ENCODE peak calls at places on chromosomes 3 and 15, in six cellular contexts. U is neuronal stem cell, O is transverse colon, F is Caco-2, A is endodermal cell, D is epithelial cell of esophagus. V is an unnamed sample.
A peak's percentile ranks its signal among the peaks of the same experiment; 100 is the strongest.

GRCh38 chr15:33395376-33395775 is 84.6 kb downstream of the RYR3 start:
- DNase-seq in U (no peak), O (no peak), F (no peak), A (no peak), D (no peak), V (no peak)

GRCh38 chr15:62896969-62897486 is 145.5 kb upstream of the TPM1 start:
- DNase-seq in U (peak; percentile 36), O (peak; percentile 83), F (peak; percentile 81), A (no peak), D (peak; percentile 98), V (peak; percentile 78)

GRCh38 chr3:37887062-37887461 is 25.4 kb downstream of the CTDSPL start:
- DNase-seq in U (no peak), O (no peak), F (no peak), A (no peak), D (no peak), V (peak; percentile 57)

GRCh38 chr15:95281470-95281869 is 1049.0 kb upstream of the NR2F2 start:
- DNase-seq in U (no peak), O (no peak), F (no peak), A (no peak), D (no peak), V (no peak)

GRCh38 chr3:140610544-140610943 is 67.3 kb upstream of the TRIM42 start:
- DNase-seq in U (no peak), O (no peak), F (no peak), A (no peak), D (peak; percentile 8), V (no peak)

GRCh38 chr3:4782095-4782494 is 197.1 kb upstream of the BHLHE40 start:
- DNase-seq in U (no peak), O (no peak), F (no peak), A (no peak), D (no peak), V (no peak)

GRCh38 chr3:10224794-10225660 is 23.2 kb upstream of the TATDN2 start:
- DNase-seq in U (peak; percentile 35), O (peak; percentile 85), F (peak; percentile 63), A (peak; percentile 90), D (peak; percentile 70), V (peak; percentile 62)

GRCh38 chr15:76994001-76994400 is 925 bp upstream of the PSTPIP1 start:
- DNase-seq in U (no peak), O (peak; percentile 30), F (no peak), A (peak; percentile 32), D (peak; percentile 80), V (peak; percentile 78)

GRCh38 chr3:148971819-148972218 is 19.5 kb upstream of the GYG1 start:
- DNase-seq in U (no peak), O (no peak), F (no peak), A (no peak), D (no peak), V (no peak)

GRCh38 chr3:23248594-23249131 is 45.5 kb downstream of the UBE2E2 start:
- DNase-seq in U (no peak), O (no peak), F (no peak), A (no peak), D (no peak), V (no peak)

GRCh38 chr15:63601026-63601726 is 4.0 kb downstream of the FBXL22 start:
- DNase-seq in U (peak; percentile 27), O (peak; percentile 55), F (peak; percentile 54), A (peak; percentile 70), D (peak; percentile 27), V (peak; percentile 65)

GRCh38 chr3:52816654-52817053 is 13.8 kb downstream of the ITIH4 start:
- DNase-seq in U (no peak), O (no peak), F (no peak), A (no peak), D (no peak), V (no peak)

GRCh38 chr3:123765475-123766166 is 118.5 kb downstream of the MYLK start:
- DNase-seq in U (no peak), O (no peak), F (no peak), A (no peak), D (no peak), V (no peak)

GRCh38 chr15:89880727-89881126 is 13.1 kb downstream of the AP3S2 start:
- DNase-seq in U (no peak), O (no peak), F (no peak), A (no peak), D (peak; percentile 27), V (no peak)

GRCh38 chr15:63402498-63403253 is 21.0 kb upstream of the CA12 start:
- DNase-seq in U (peak; percentile 26), O (no peak), F (peak; percentile 32), A (no peak), D (peak; percentile 46), V (no peak)

GRCh38 chr3:17639765-17640164 is 102.7 kb downstream of the TBC1D5 start:
- DNase-seq in U (no peak), O (no peak), F (peak; percentile 47), A (no peak), D (peak; percentile 92), V (no peak)

GRCh38 chr15:90762109-90762508 is 45.0 kb downstream of the BLM start:
- DNase-seq in U (no peak), O (peak; percentile 35), F (no peak), A (peak; percentile 49), D (peak; percentile 51), V (peak; percentile 87)

GRCh38 chr15:78315686-78316085 is 16.3 kb upstream of the SKIC8 start:
- DNase-seq in U (no peak), O (peak; percentile 54), F (peak; percentile 51), A (peak; percentile 91), D (peak; percentile 42), V (peak; percentile 21)

GRCh38 chr3:57966823-57967222 is 41.4 kb upstream of the FLNB start:
- DNase-seq in U (no peak), O (no peak), F (no peak), A (no peak), D (no peak), V (no peak)

GRCh38 chr15:41022487-41023090 is 69.3 kb downstream of the CHAC1 start:
- DNase-seq in U (peak; percentile 30), O (peak; percentile 20), F (peak; percentile 45), A (peak; percentile 79), D (peak; percentile 56), V (no peak)

GRCh38 chr3:15982667-15983145 is 184.9 kb upstream of the ANKRD28 start:
- DNase-seq in U (peak; percentile 39), O (no peak), F (no peak), A (no peak), D (peak; percentile 99), V (no peak)
- H3K4me3 ChIP-seq in U (no peak overlapping the region), O (no peak overlapping the region), F (no peak overlapping the region), A (no peak overlapping the region), D (no peak overlapping the region), V (no peak overlapping the region)

GRCh38 chr3:127455541-127456450 is 134.7 kb downstream of the TPRA1 start:
- DNase-seq in U (peak; percentile 87), O (peak; percentile 66), F (peak; percentile 87), A (peak; percentile 98), D (peak; percentile 57), V (peak; percentile 72)

GRCh38 chr3:127457746-127458145 is 132.8 kb downstream of the TPRA1 start:
- DNase-seq in U (no peak), O (no peak), F (no peak), A (no peak), D (no peak), V (no peak)

GRCh38 chr3:127456471-127457093 is 134.0 kb downstream of the TPRA1 start:
- DNase-seq in U (no peak), O (no peak), F (no peak), A (peak; percentile 61), D (peak; percentile 89), V (no peak)

GRCh38 chr3:127458698-127459097 is 131.8 kb downstream of the TPRA1 start:
- DNase-seq in U (peak; percentile 91), O (no peak), F (peak; percentile 78), A (peak; percentile 95), D (no peak), V (no peak)

DNA sequence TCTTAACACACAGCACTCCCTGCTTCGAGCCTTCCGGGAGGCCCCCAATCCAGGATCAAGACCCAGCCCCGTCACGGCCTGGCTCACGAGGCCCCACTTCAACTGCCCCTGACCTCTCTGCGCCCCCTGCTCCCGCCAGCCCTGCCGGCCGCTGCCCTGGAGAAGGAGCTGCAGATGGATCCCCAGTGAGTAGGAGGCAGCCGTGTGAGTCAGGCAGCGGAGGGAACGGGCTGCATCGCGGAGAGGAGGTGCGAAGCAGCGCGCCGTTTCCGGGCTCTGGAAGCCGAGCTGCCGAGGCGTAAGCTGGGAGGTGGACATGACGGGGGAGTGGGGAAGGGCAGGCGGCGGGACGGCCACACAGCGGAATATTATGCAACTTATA is 133.4 kb downstream of the TPRA1 start:
- DNase-seq in U (no peak), O (peak; percentile 13), F (no peak), A (peak; percentile 86), D (peak; percentile 80), V (no peak)
- H3K4me3 ChIP-seq in U (no peak overlapping the region), O (no peak overlapping the region), F (no peak overlapping the region), A (no peak overlapping the region), D (peak overlapping the region; percentile 11), V (peak overlapping the region; percentile 39)

GRCh38 chr3:190169877-190170276 is 49.2 kb upstream of the P3H2 start:
- DNase-seq in U (no peak), O (no peak), F (no peak), A (no peak), D (no peak), V (no peak)
- H3K4me3 ChIP-seq in U (no peak overlapping the region), O (no peak overlapping the region), F (no peak overlapping the region), A (peak overlapping the region; percentile 47), D (no peak overlapping the region), V (no peak overlapping the region)

DNA sequence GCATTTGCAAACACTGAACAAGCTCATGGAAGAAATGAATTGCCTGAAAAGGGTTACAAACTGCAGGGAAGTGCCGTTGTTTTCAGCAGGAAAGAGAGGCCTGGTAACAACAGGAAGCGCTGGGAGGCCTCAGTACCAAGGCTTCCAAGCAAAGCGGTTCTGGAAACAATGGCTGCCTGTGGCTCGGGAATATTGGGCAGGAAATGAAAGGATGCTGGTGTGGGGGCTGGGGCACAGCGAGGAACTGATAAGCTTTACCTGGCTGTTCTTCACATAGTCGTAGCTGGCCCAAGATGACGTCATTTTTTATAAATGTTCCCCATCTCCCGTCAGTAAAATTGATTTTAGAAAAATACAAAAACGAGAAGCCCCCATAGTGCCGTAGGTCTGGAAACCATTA is 55.9 kb downstream of the ARHGAP31 start:
- DNase-seq in U (peak; percentile 44), O (no peak), F (no peak), A (peak; percentile 90), D (no peak), V (no peak)
- H3K4me3 ChIP-seq in U (peak overlapping the region; percentile 18), O (no peak overlapping the region), F (no peak overlapping the region), A (peak overlapping the region; percentile 78), D (no peak overlapping the region), V (no peak overlapping the region)

V was measured in lower lobe of right lung.